ENCODE peak calls at places on chromosome 2, in six cellular contexts. E is tibial nerve, H is fibroblast of pulmonary artery, R is colonic mucosa, U is HFFc6, Y is A549. S is an unnamed sample.

GRCh38 chr2:10204326-10205200 is 82.0 kb downstream of the RRM2 start:
- DNase-seq in E (no peak), H (no peak), R (no peak), U (peak; percentile 12), Y (no peak), S (no peak)

GRCh38 chr2:65955259-65955658 is 479.7 kb upstream of the MEIS1 start:
- DNase-seq in E (no peak), H (no peak), R (no peak), U (no peak), Y (no peak), S (no peak)

GRCh38 chr2:232699110-232699509 is 2.0 kb downstream of the GIGYF2 start:
- DNase-seq in E (no peak), H (no peak), R (no peak), U (no peak), Y (no peak), S (no peak)

GRCh38 chr2:127634066-127634617 is 11.8 kb upstream of the GPR17 start:
- DNase-seq in E (no peak), H (no peak), R (no peak), U (no peak), Y (no peak), S (no peak)

GRCh38 chr2:112006076-112006410 is 49.0 kb upstream of the TMEM87B start:
- DNase-seq in E (no peak), H (peak; percentile 58), R (no peak), U (peak; percentile 57), Y (no peak), S (peak; percentile 3)

GRCh38 chr2:133673570-133673969 is 105.3 kb upstream of the NCKAP5 start:
- DNase-seq in E (no peak), H (no peak), R (no peak), U (no peak), Y (no peak), S (no peak)

GRCh38 chr2:96532641-96533291 is 3.8 kb upstream of the ARID5A start:
- DNase-seq in E (no peak), H (no peak), R (no peak), U (no peak), Y (no peak), S (no peak)

GRCh38 chr2:241734467-241735208 is at the start of gene D2HGDH:
- DNase-seq in E (peak; percentile 90), H (peak; percentile 82), R (peak; percentile 97), U (peak; percentile 69), Y (peak; percentile 63), S (no peak)

GRCh38 chr2:124343827-124344498 is 318.9 kb downstream of the CNTNAP5 start:
- DNase-seq in E (no peak), H (no peak), R (no peak), U (no peak), Y (no peak), S (no peak)

GRCh38 chr2:132038179-132038882 is 123.4 kb downstream of the ANKRD30BL start:
- DNase-seq in E (no peak), H (no peak), R (no peak), U (no peak), Y (no peak), S (no peak)

GRCh38 chr2:22213237-22213636 is 1089.5 kb downstream of the TDRD15 start:
- DNase-seq in E (no peak), H (no peak), R (no peak), U (no peak), Y (no peak), S (no peak)

GRCh38 chr2:226693521-226693920 is 106.1 kb downstream of the IRS1 start:
- DNase-seq in E (no peak), H (peak; percentile 79), R (no peak), U (no peak), Y (no peak), S (no peak)

GRCh38 chr2:153818242-153818641 is 53.5 kb upstream of the GALNT13 start:
- DNase-seq in E (no peak), H (no peak), R (no peak), U (no peak), Y (no peak), S (no peak)

GRCh38 chr2:231191896-231192872 is 6.2 kb upstream of the ARMC9 start:
- DNase-seq in E (peak; percentile 71), H (peak; percentile 91), R (peak; percentile 62), U (peak; percentile 77), Y (peak; percentile 40), S (peak; percentile 60)
- TF ChIP-seq CTCF in E (peak; percentile 65), H (peak; percentile 93), R (peak; percentile 23), U (peak; percentile 84), Y (peak; percentile 41), S (peak; percentile 89)

GRCh38 chr2:38925982-38926381 is 36.3 kb downstream of the ARHGEF33 start:
- DNase-seq in E (no peak), H (no peak), R (no peak), U (no peak), Y (no peak), S (no peak)
- TF ChIP-seq CTCF in E (no peak), H (peak; percentile 18), R (no peak), U (no peak), Y (no peak), S (no peak)

GRCh38 chr2:213545481-213545880 is 261.2 kb downstream of the SPAG16 start:
- DNase-seq in E (no peak), H (no peak), R (no peak), U (no peak), Y (no peak), S (no peak)
- TF ChIP-seq CTCF in E (no peak), H (no peak), R (no peak), U (no peak), Y (no peak), S (no peak)

DNA sequence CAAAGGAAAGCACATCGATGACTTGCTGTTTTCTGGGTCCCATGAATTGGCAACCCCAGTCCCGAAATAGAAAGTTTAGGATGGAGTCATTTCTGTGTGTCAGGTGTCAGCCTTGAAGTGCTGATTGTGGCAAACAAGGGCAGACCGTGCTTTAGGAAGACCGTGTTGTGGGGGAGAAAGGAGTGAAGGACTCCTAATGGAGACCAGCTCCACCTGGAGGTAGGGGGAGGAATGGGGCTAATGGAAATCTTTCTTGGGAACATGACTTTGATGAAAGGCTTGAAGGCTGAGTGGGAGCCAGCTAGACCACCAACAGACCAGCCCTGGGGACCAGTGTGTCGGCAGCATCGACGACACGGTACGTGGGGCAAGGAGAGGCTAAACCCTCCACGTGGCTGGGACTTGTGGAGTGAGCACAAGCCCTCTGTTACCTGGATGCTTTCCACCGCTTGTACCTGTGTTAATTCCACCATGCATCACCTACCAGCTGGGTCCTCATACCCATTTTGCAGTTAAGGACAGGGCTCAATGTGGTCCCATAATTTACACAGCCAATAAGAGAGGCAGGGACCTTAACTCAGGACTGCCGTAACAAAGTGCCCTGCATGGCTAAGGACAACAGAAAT is 104.2 kb downstream of the SH3BP4 start:
- DNase-seq in E (no peak), H (peak; percentile 55), R (peak; percentile 43), U (no peak), Y (peak; percentile 77), S (no peak)
- TF ChIP-seq CTCF in E (peak; percentile 33), H (peak; percentile 66), R (peak; percentile 46), U (peak; percentile 68), Y (peak; percentile 63), S (peak; percentile 27)

DNA sequence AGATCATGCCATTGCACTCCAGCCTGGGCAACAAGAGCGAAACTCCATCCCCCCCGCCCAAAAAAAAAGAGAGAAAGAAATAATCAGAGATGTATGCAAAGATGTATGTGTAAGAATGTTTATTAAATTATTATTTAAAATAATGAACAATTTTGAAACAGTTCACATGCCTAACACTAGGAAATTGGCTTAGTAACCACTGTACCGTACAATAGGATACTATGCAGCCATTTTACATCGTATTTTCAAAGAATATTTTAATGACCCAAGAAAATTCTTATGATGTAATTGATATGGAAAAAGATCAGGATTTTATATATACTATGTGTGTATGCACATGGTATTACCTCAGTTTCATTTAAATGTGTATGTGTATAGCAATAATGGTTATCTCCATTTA is 190.5 kb downstream of the ZFP36L2 start:
- DNase-seq in E (no peak), H (no peak), R (no peak), U (no peak), Y (no peak), S (no peak)
- TF ChIP-seq CTCF in E (no peak), H (no peak), R (no peak), U (peak; percentile 58), Y (no peak), S (no peak)

DNA sequence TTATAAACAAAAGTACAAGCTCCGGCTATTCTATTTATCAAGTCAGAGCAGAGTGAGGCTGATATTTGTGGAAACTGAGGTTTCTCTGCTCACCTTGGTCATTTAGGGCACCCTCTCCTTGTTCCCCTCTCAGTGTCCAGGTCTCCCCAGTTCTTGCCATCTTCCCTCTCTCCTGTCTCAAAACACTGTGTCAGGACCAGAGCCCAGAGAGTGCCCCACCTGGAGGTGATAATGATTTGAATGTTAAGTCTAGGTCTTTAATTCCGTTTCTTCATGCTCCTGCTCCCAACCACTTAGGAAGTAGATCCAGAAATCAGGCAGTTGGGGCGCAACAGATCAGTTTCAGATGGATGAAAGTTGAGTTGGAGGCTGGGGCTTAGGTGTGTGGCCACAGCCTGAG is 9.2 kb upstream of the ADCY3 start:
- DNase-seq in E (no peak), H (no peak), R (no peak), U (no peak), Y (no peak), S (no peak)
- TF ChIP-seq CTCF in E (no peak), H (no peak), R (no peak), U (peak; percentile 18), Y (no peak), S (no peak)

GRCh38 chr2:202632682-202633081 is 2.1 kb upstream of the FAM117B start:
- DNase-seq in E (no peak), H (peak; percentile 53), R (no peak), U (no peak), Y (no peak), S (no peak)

GRCh38 chr2:202633470-202633869 is 1.3 kb upstream of the FAM117B start:
- DNase-seq in E (no peak), H (no peak), R (no peak), U (no peak), Y (no peak), S (no peak)

GRCh38 chr2:202635441-202636296 is 900 bp downstream of the FAM117B start:
- DNase-seq in E (peak; percentile 50), H (peak; percentile 42), R (peak; percentile 93), U (peak; percentile 28), Y (peak; percentile 86), S (no peak)

GRCh38 chr2:202638710-202639109 is 3.9 kb downstream of the FAM117B start:
- DNase-seq in E (no peak), H (no peak), R (no peak), U (no peak), Y (no peak), S (no peak)

GRCh38 chr2:202634556-202635440 is at the start of gene FAM117B:
- DNase-seq in E (peak; percentile 98), H (peak; percentile 95), R (peak; percentile 99), U (peak; percentile 90), Y (peak; percentile 92), S (peak; percentile 47)
- TF ChIP-seq CTCF in E (no peak), H (no peak), R (no peak), U (peak; percentile 21), Y (no peak), S (no peak)

GRCh38 chr2:177622516-177622915 is 229.9 kb downstream of the AGPS start:
- DNase-seq in E (no peak), H (no peak), R (no peak), U (no peak), Y (no peak), S (no peak)
- TF ChIP-seq CTCF in E (no peak), H (no peak), R (no peak), U (no peak), Y (no peak), S (peak; percentile 60)

GRCh38 chr2:25948437-25948836 is 33.9 kb downstream of the KIF3C start:
- DNase-seq in E (no peak), H (no peak), R (no peak), U (no peak), Y (no peak), S (no peak)
- TF ChIP-seq CTCF in E (no peak), H (no peak), R (no peak), U (no peak), Y (no peak), S (no peak)

S was measured in AG04449.